ENCODE peak calls at places on chromosomes 4 and X, in eight cellular contexts. A, L, E, F, S, T, Y and I are unnamed samples.
A peak's percentile ranks its signal among the peaks of the same experiment; 100 is the strongest.

GRCh38 chrX:140091276-140091886 is 126.1 kb upstream of the CXorf66 start:
- DNase-seq in T (no peak), E (peak; percentile 2), A (no peak), F (no peak), Y (peak; percentile 3), L (no peak), S (peak; percentile 13), I (peak; percentile 1)

GRCh38 chr4:185567828-185568442 is 32.6 kb upstream of the PDLIM3 start:
- DNase-seq in F (peak; percentile 63), A (peak; percentile 78), T (peak; percentile 81), Y (peak; percentile 42), E (peak; percentile 68), S (peak; percentile 58), L (no peak), I (peak; percentile 23)

GRCh38 chr4:102562995-102563394 is 61.8 kb downstream of the NFKB1 start:
- DNase-seq in E (no peak), F (no peak), A (peak; percentile 48), Y (no peak), T (no peak), S (no peak), L (no peak), I (no peak)

GRCh38 chrX:925652-926061 is 286.8 kb downstream of the CRLF2 start:
- DNase-seq in F (no peak), T (no peak), E (no peak), Y (no peak), S (no peak), L (no peak), A (no peak), I (no peak)

GRCh38 chr4:154014401-154015105 is 225.7 kb upstream of the SFRP2 start:
- DNase-seq in S (no peak), L (no peak), A (no peak), Y (no peak), T (no peak), E (no peak), F (no peak), I (no peak)

GRCh38 chr4:155403886-155404285 is 27.1 kb upstream of the MAP9 start:
- DNase-seq in E (no peak), S (no peak), T (no peak), F (no peak), L (no peak), A (peak; percentile 72), Y (no peak), I (no peak)

GRCh38 chrX:111123125-111123524 is 27.1 kb downstream of the PAK3 start:
- DNase-seq in F (no peak), T (no peak), E (no peak), S (no peak), Y (no peak), A (no peak), L (no peak), I (no peak)

GRCh38 chrX:49892552-49892951 is 13.3 kb downstream of the USP27X start:
- DNase-seq in E (no peak), Y (no peak), T (no peak), L (no peak), F (no peak), S (no peak), A (no peak), I (no peak)

GRCh38 chr4:155759372-155760252 is 791 bp downstream of the GUCY1B1 start:
- DNase-seq in F (no peak), A (peak; percentile 16), E (peak; percentile 55), L (no peak), S (peak; percentile 60), Y (no peak), T (peak; percentile 86), I (peak; percentile 5)

GRCh38 chr4:152540293-152540674 is 4.4 kb upstream of the FBXW7 start:
- DNase-seq in L (no peak), A (no peak), F (no peak), S (no peak), T (no peak), E (no peak), Y (no peak), I (no peak)

GRCh38 chr4:121272526-121272925 is 108.3 kb downstream of the QRFPR start:
- DNase-seq in S (no peak), T (no peak), E (no peak), F (peak; percentile 24), A (peak; percentile 55), L (peak; percentile 84), Y (no peak), I (no peak)

GRCh38 chrX:68995780-68996551 is 167.1 kb downstream of the EFNB1 start:
- DNase-seq in E (peak; percentile 26), A (peak; percentile 78), F (peak; percentile 48), L (no peak), Y (no peak), T (peak; percentile 73), S (no peak), I (no peak)

DNA sequence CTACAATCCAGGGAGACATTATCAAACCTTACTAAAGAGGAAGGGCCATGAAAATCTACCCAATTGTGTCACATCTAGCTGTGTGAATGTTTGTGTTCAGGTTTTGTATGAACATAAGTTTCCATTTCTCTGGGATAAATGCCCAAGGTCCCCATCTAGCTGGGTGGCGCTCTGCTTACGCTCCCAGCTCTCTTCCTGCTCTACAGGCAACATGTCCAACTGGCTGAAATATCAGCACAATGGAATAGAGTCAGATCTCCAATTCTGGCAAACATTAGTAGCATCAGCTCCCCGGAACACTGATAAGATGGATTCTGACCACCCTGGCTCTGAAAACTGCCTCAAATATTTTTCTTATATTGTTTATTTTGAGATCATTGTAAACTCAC is 74.9 kb downstream of the IRF2 start:
- DNase-seq in T (no peak), E (no peak), A (no peak), F (no peak), Y (no peak), S (no peak), L (no peak), I (no peak)
- H3K27ac ChIP-seq in T (peak overlapping the region; percentile 72), E (peak overlapping the region; percentile 15), A (peak overlapping the region; percentile 41), F (no peak overlapping the region), Y (no peak overlapping the region), S (no peak overlapping the region), L (peak overlapping the region; percentile 83), I (peak overlapping the region; percentile 31)

GRCh38 chrX:43068639-43069038 is 290.7 kb upstream of the PPP1R2C start:
- DNase-seq in A (no peak), L (no peak), S (no peak), F (no peak), E (no peak), T (no peak), Y (no peak), I (no peak)
- H3K27ac ChIP-seq in A (no peak overlapping the region), L (no peak overlapping the region), S (no peak overlapping the region), F (no peak overlapping the region), E (no peak overlapping the region), T (no peak overlapping the region), Y (no peak overlapping the region), I (no peak overlapping the region)

GRCh38 chr4:164550989-164551712 is 202.8 kb upstream of the SMIM31 start:
- DNase-seq in S (no peak), E (no peak), A (no peak), L (no peak), T (no peak), F (no peak), Y (no peak), I (no peak)

DNA sequence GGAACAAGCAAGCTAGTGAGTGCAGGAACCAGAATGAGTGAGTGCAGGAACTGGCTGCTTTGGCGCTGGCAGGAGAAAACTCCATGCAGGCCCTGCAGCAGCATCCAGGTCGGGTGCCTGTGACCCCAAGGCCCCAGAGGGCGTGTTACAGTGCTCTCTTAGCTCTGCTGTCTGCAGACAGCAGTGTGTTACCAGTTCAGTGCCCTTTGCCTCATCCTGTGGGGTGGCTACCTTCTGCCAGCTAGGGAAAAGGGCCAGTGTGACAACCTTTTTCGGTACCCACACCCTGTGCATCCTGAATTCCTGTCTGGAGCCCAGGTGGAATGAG is 202.3 kb upstream of the SMIM31 start:
- DNase-seq in L (no peak), T (no peak), E (no peak), A (no peak), S (no peak), F (no peak), Y (no peak), I (no peak)
- H3K27ac ChIP-seq in L (no peak overlapping the region), T (no peak overlapping the region), E (no peak overlapping the region), A (no peak overlapping the region), S (no peak overlapping the region), F (no peak overlapping the region), Y (no peak overlapping the region), I (no peak overlapping the region)

DNA sequence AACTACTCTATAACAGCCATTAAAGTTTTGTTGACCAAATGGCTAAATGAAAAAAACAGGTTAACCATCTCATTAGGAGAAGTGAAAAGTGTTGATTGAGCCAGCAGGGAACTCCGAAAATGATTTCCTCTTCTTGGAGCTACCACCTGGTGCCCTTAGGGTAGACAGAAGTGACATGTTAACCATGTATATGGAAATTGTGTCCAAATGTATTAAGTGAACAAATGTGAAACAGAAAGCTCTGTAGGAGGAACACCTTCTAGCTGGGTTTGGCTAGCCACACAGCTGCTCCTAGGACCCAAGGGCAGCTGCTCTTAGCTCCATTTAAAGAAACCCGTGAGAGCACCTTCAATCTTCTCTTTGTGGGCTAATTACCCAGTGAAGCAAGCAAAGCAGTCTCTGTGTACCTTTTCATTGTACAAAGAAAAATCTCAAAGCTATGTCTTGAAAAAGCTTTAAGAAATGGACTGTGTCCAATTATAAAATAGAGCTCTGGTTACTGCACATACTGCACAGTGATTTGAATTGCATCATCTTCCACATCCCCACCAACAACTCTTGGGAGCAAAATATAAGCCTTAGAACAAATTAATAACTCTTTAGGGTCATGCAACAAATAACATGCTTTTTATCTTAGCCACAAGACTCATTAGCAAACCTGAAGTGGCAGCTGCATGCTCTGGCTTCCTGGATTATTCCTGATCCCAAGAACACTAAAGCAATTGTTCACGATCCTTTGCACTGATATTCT is 59.2 kb upstream of the PARM1 start:
- DNase-seq in E (no peak), T (no peak), S (no peak), A (no peak), F (no peak), L (no peak), Y (no peak), I (no peak)
- H3K27ac ChIP-seq in E (no peak overlapping the region), T (no peak overlapping the region), S (no peak overlapping the region), A (no peak overlapping the region), F (no peak overlapping the region), L (no peak overlapping the region), Y (no peak overlapping the region), I (no peak overlapping the region)

GRCh38 chr4:80592950-80593349 is 257.4 kb downstream of the CFAP299 start:
- DNase-seq in F (no peak), S (no peak), T (no peak), A (no peak), Y (no peak), L (no peak), E (no peak), I (no peak)
- H3K27ac ChIP-seq in F (no peak overlapping the region), S (no peak overlapping the region), T (no peak overlapping the region), A (no peak overlapping the region), Y (no peak overlapping the region), L (no peak overlapping the region), E (no peak overlapping the region), I (no peak overlapping the region)

DNA sequence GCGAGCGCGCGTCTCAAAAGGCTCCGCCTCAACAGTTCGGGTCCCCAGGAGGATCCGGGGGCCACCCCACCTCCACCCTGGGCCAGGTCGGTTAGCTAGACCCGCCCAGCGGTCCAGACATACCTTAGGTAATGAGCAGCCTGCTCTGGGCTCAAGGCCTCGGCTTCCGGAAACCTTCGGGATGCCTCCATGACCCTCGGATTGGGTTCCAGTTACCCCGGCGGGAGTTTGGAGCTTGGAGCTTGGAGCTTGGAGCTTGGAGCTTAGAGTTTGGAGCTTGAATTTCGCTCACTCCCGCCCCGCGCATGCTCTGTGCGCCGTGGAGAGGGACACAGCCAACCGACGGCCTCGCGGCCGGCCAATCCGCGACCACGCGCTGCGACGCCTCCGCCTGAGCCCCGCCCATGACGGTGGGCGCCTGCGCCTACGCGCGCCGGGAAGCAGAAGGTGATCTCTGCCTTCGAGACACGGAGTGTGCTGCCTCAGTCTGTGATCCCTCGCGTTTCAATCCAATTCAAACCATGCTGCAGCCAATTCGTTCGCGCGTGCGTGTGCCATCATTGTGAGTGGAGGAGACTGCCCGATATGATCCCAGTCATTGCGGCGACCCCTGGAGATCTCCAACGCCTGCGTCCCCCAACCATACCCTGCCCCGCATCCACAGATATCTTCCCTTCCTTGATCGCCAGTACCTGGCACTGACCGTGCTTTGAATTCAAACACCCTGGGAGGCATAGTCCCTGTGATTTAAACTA is at the start of gene ERCC6L:
- DNase-seq in T (peak; percentile 83), E (peak; percentile 89), Y (peak; percentile 76), L (peak; percentile 74), A (peak; percentile 80), S (peak; percentile 91), F (peak; percentile 55), I (peak; percentile 77)
- H3K27ac ChIP-seq in T (peak within 1 kb of the TSS; percentile 32), E (peak within 1 kb of the TSS; percentile 65), Y (peak within 1 kb of the TSS; percentile 23), L (no peak within 1 kb of the TSS), A (peak within 1 kb of the TSS; percentile 11), S (no peak within 1 kb of the TSS), F (no peak within 1 kb of the TSS), I (no peak within 1 kb of the TSS)